ENCODE peak calls at places on chromosome 7, in five cellular contexts. L, K, G, Y and O are unnamed samples.

GRCh38 chr7:38169862-38170261 is 8.2 kb upstream of the STARD3NL start:
- DNase-seq in L (no peak), K (peak), G (peak), Y (peak), O (no peak)

GRCh38 chr7:26156454-26157365 is 4.7 kb downstream of the NFE2L3 start:
- DNase-seq in L (peak), K (no peak), G (peak), Y (peak), O (no peak)

GRCh38 chr7:67344481-67345193 is 348.0 kb downstream of the TYW1 start:
- DNase-seq in L (no peak), K (no peak), G (no peak), Y (no peak), O (no peak)

GRCh38 chr7:18494821-18495408 is 634 bp upstream of the HDAC9 start:
- DNase-seq in L (no peak), K (no peak), G (no peak), Y (peak), O (no peak)

GRCh38 chr7:148828965-148829364 is 55.1 kb downstream of the EZH2 start:
- DNase-seq in L (no peak), K (no peak), G (no peak), Y (no peak), O (no peak)

GRCh38 chr7:103594186-103594585 is 148.2 kb upstream of the SLC26A5 start:
- DNase-seq in L (no peak), K (no peak), G (no peak), Y (no peak), O (no peak)

GRCh38 chr7:94335586-94335985 is 59.1 kb upstream of the COL1A2 start:
- DNase-seq in L (no peak), K (no peak), G (no peak), Y (no peak), O (no peak)

GRCh38 chr7:98628916-98629525 is 11.9 kb downstream of the NPTX2 start:
- DNase-seq in L (peak), K (no peak), G (no peak), Y (no peak), O (peak)

GRCh38 chr7:16841681-16842080 is 36.9 kb upstream of the AGR2 start:
- DNase-seq in L (peak), K (no peak), G (peak), Y (no peak), O (no peak)

GRCh38 chr7:16962986-16963385 is 81.2 kb upstream of the AGR3 start:
- DNase-seq in L (no peak), K (no peak), G (no peak), Y (no peak), O (no peak)

GRCh38 chr7:139825666-139826290 is 3.3 kb upstream of the TBXAS1 start:
- DNase-seq in L (peak), K (no peak), G (no peak), Y (peak), O (no peak)

GRCh38 chr7:64045301-64046040 is at the start of gene ZNF727:
- DNase-seq in L (no peak), K (peak), G (no peak), Y (no peak), O (no peak)

GRCh38 chr7:140857048-140857447 is 67.7 kb downstream of the BRAF start:
- DNase-seq in L (no peak), K (no peak), G (no peak), Y (peak), O (no peak)

GRCh38 chr7:47067215-47067614 is 514.7 kb downstream of the TNS3 start:
- DNase-seq in L (no peak), K (no peak), G (no peak), Y (no peak), O (no peak)

GRCh38 chr7:110590415-110590814 is 500.5 kb upstream of the LRRN3 start:
- DNase-seq in L (no peak), K (no peak), G (no peak), Y (no peak), O (no peak)

GRCh38 chr7:109772161-109772560 is 1202.5 kb downstream of the DNAJB9 start:
- DNase-seq in L (no peak), K (no peak), G (no peak), Y (no peak), O (no peak)

GRCh38 chr7:35026154-35026553 is 11.1 kb downstream of the DPY19L1 start:
- DNase-seq in L (no peak), K (no peak), G (no peak), Y (no peak), O (no peak)

GRCh38 chr7:126401918-126402317 is 850.8 kb downstream of the GRM8 start:
- DNase-seq in L (no peak), K (no peak), G (no peak), Y (no peak), O (no peak)

GRCh38 chr7:134599371-134599770 is 47.3 kb upstream of the BPGM start:
- DNase-seq in L (no peak), K (no peak), G (no peak), Y (no peak), O (no peak)

GRCh38 chr7:151286148-151286547 is 37.7 kb upstream of the SMARCD3 start:
- DNase-seq in L (no peak), K (no peak), G (no peak), Y (peak), O (no peak)

GRCh38 chr7:517848-518629 is 1.6 kb downstream of the PDGFA start:
- DNase-seq in L (peak), K (peak), G (no peak), Y (peak), O (no peak)

GRCh38 chr7:42315096-42315495 is 78.1 kb upstream of the GLI3 start:
- DNase-seq in L (no peak), K (no peak), G (no peak), Y (no peak), O (no peak)

GRCh38 chr7:108684629-108685028 is 115.0 kb downstream of the DNAJB9 start:
- DNase-seq in L (no peak), K (no peak), G (no peak), Y (no peak), O (no peak)

GRCh38 chr7:143416565-143417149 is 8.0 kb upstream of the EPHA1 start:
- DNase-seq in L (peak), K (no peak), G (no peak), Y (peak), O (no peak)

GRCh38 chr7:134557391-134557790 is 8.5 kb downstream of the AKR1B15 start:
- DNase-seq in L (no peak), K (no peak), G (no peak), Y (no peak), O (no peak)

GRCh38 chr7:80530136-80530535 is 18.3 kb upstream of the GNAT3 start:
- DNase-seq in L (no peak), K (no peak), G (no peak), Y (no peak), O (no peak)

GRCh38 chr7:13336227-13336626 is 648.8 kb downstream of the ARL4A start:
- DNase-seq in L (no peak), K (no peak), G (peak), Y (peak), O (no peak)

GRCh38 chr7:31805209-31805818 is 118.3 kb downstream of the PPP1R17 start:
- DNase-seq in L (no peak), K (no peak), G (no peak), Y (no peak), O (no peak)

GRCh38 chr7:139242741-139243281 is 11.8 kb downstream of the UBN2 start:
- DNase-seq in L (peak), K (no peak), G (no peak), Y (peak), O (no peak)

GRCh38 chr7:44261239-44261638 is 60.5 kb downstream of the YKT6 start:
- DNase-seq in L (no peak), K (no peak), G (no peak), Y (no peak), O (no peak)

GRCh38 chr7:116895849-116896248 is 33.5 kb downstream of the CAPZA2 start:
- DNase-seq in L (no peak), K (no peak), G (no peak), Y (no peak), O (no peak)

GRCh38 chr7:139828880-139829653 is at the start of gene TBXAS1:
- DNase-seq in L (peak), K (no peak), G (no peak), Y (no peak), O (no peak)

GRCh38 chr7:25376207-25376606 is 147.9 kb upstream of the NPVF start:
- DNase-seq in L (no peak), K (no peak), G (no peak), Y (no peak), O (no peak)

GRCh38 chr7:119724041-119724792 is 548.8 kb upstream of the KCND2 start:
- DNase-seq in L (no peak), K (no peak), G (no peak), Y (no peak), O (no peak)

GRCh38 chr7:91242097-91242846 is 22.0 kb upstream of the FZD1 start:
- DNase-seq in L (no peak), K (no peak), G (no peak), Y (peak), O (no peak)

GRCh38 chr7:54933610-54934009 is 85.2 kb upstream of the EGFR start:
- DNase-seq in L (no peak), K (no peak), G (no peak), Y (no peak), O (no peak)

GRCh38 chr7:30776971-30777370 is 5.8 kb downstream of the MINDY4 start:
- DNase-seq in L (no peak), K (no peak), G (no peak), Y (no peak), O (no peak)

GRCh38 chr7:30771859-30772429 is 727 bp downstream of the MINDY4 start:
- DNase-seq in L (no peak), K (no peak), G (no peak), Y (no peak), O (no peak)

GRCh38 chr7:30775992-30776391 is 4.8 kb downstream of the MINDY4 start:
- DNase-seq in L (no peak), K (no peak), G (no peak), Y (no peak), O (no peak)

GRCh38 chr7:30772984-30773383 is 1.8 kb downstream of the MINDY4 start:
- DNase-seq in L (no peak), K (no peak), G (no peak), Y (no peak), O (no peak)

GRCh38 chr7:30770936-30771858 is at the start of gene MINDY4:
- DNase-seq in L (peak), K (peak), G (no peak), Y (peak), O (peak)
- TF ChIP-seq CTCF in L (peak), K (no peak), G (peak), Y (peak), O (no peak)

GRCh38 chr7:129498021-129498420 is 4.3 kb upstream of the SMKR1 start:
- DNase-seq in L (no peak), K (peak), G (no peak), Y (no peak), O (peak)

GRCh38 chr7:129503725-129504124 is 1.4 kb downstream of the SMKR1 start:
- DNase-seq in L (no peak), K (no peak), G (no peak), Y (no peak), O (peak)

GRCh38 chr7:129499915-129500463 is 2.3 kb upstream of the SMKR1 start:
- DNase-seq in L (no peak), K (peak), G (no peak), Y (no peak), O (peak)

GRCh38 chr7:129502708-129503685 is 666 bp downstream of the SMKR1 start:
- DNase-seq in L (peak), K (peak), G (no peak), Y (no peak), O (peak)

DNA sequence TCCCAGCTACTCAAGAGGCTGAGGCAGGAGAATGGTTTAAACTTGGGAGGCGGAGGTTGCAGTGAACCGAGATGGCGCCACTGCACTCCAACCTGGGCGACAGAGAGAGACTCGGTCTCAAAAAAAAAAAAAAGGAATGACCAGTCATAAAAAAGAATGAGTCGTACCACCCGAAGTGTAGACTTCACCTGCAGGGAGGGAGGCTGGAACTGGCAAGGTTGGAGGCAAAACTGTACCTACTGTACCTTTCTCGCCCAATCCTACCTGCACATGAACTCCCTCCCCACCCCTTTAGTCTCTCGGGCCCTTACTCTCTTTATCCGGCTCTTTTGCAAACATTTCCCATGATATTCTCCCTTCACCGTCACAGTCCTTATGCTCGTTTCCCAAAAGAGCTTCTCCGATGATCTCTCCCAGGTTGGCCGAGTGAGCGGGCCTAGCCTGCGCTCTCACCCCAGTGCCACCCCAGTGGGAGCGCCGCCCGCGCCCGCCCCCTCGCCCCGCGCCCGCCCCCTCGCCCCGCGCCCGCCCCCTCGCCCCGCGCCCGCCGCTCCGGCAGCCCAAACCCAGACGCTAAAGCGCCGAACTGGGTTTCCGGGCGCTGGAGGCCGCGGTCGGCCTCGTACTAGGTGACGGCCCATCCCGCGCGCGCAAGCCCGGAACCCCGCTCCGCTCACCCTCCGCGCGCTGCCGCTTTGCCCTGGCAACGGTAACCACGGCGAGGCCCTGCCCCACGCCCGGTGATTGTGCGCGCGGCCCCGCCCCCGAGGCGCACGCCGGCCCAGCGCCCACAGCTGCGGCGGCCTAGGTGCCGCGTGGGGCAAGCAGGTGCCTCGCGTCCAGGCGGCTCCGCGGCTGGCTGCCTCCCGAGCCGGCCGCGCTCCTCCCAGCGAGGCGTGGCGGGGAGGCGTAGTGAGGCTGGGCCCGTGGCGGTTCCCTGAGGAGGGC is at the start of gene SMKR1:
- DNase-seq in L (peak), K (peak), G (no peak), Y (peak), O (peak)
- TF ChIP-seq CTCF in L (no peak), K (no peak), G (no peak), Y (no peak), O (no peak)

GRCh38 chr7:3725660-3726059 is 424.6 kb downstream of the SDK1 start:
- DNase-seq in L (no peak), K (no peak), G (no peak), Y (no peak), O (no peak)

GRCh38 chr7:3721422-3721821 is 420.4 kb downstream of the SDK1 start:
- DNase-seq in L (no peak), K (no peak), G (no peak), Y (no peak), O (no peak)

GRCh38 chr7:3725145-3725544 is 424.1 kb downstream of the SDK1 start:
- DNase-seq in L (no peak), K (no peak), G (no peak), Y (no peak), O (no peak)

DNA sequence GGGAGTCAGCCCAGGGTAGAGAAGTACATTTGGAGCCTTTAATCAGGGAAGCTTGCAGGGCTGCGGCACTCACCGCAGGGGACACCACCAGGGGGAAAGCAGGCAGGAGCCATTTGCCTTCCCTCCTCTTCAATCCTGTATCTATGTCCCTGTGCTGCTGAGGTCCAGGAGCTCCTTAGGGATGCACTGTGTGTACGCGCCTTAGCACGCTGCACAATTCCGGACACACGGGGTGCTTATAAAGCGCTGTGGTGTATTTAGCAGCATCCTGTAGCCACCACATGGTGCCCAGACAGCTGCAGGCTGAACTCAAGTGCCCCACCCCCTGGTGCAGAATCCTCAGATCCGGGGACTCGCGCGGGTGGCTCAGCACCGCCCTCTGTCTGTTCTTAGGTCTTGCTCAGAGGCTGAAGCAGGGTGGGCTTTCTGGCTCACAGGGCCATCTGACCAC is 421.4 kb downstream of the SDK1 start:
- DNase-seq in L (peak), K (no peak), G (no peak), Y (no peak), O (no peak)
- TF ChIP-seq CTCF in L (peak), K (no peak), G (no peak), Y (no peak), O (peak)

GRCh38 chr7:155210386-155210785 is 87.3 kb upstream of the INSIG1 start:
- DNase-seq in L (peak), K (no peak), G (no peak), Y (no peak), O (no peak)
- TF ChIP-seq CTCF in L (no peak), K (no peak), G (no peak), Y (no peak), O (no peak)

GRCh38 chr7:29825750-29826529 is 19.6 kb downstream of the WIPF3 start:
- DNase-seq in L (no peak), K (no peak), G (no peak), Y (no peak), O (no peak)
- TF ChIP-seq CTCF in L (no peak), K (no peak), G (no peak), Y (no peak), O (no peak)